ENCODE peak calls at places on chromosomes 5 and 9, in seven cellular contexts. L is PC-3, B is HCT116, M is IMR-90, R is PC-9, C is Karpas-422, H is OCI-LY7. E is an unnamed sample.

GRCh38 chr9:99725852-99726251 is 95.8 kb upstream of the NR4A3 start:
- DNase-seq in H (no peak), C (no peak), L (no peak), M (no peak), B (no peak), R (no peak), E (no peak)

GRCh38 chr9:98538626-98539031 is 170.1 kb downstream of the GABBR2 start:
- DNase-seq in B (no peak), L (peak; percentile 7), C (no peak), M (peak; percentile 25), R (peak; percentile 65), H (no peak), E (peak; percentile 73)

GRCh38 chr5:33205727-33206410 is 234.9 kb upstream of the TARS1 start:
- DNase-seq in L (no peak), C (no peak), H (no peak), R (no peak), B (no peak), M (no peak), E (no peak)

GRCh38 chr9:104885818-104886709 is 41.9 kb downstream of the ABCA1 start:
- DNase-seq in M (no peak), R (no peak), H (no peak), B (no peak), L (no peak), C (no peak), E (no peak)

GRCh38 chr9:132190966-132191365 is 29.1 kb downstream of the NTNG2 start:
- DNase-seq in H (no peak), C (no peak), R (no peak), B (no peak), M (no peak), L (no peak), E (no peak)

GRCh38 chr5:141330299-141331080 is at the start of gene PCDHGA1:
- DNase-seq in R (no peak), C (peak; percentile 89), H (peak; percentile 65), L (peak; percentile 26), M (peak; percentile 75), B (no peak), E (peak; percentile 40)

GRCh38 chr5:157548513-157549282 is 26.9 kb downstream of the ADAM19 start:
- DNase-seq in H (no peak), R (peak; percentile 87), L (peak; percentile 81), M (peak; percentile 90), C (no peak), B (no peak), E (peak; percentile 94)

GRCh38 chr9:98215821-98216220 is 23.4 kb upstream of the CORO2A start:
- DNase-seq in C (no peak), R (no peak), L (peak; percentile 17), B (no peak), H (peak; percentile 32), M (no peak), E (no peak)

GRCh38 chr5:158812381-158812780 is 287.3 kb downstream of the EBF1 start:
- DNase-seq in B (no peak), R (no peak), H (peak; percentile 99), C (peak; percentile 83), L (no peak), M (no peak), E (no peak)

GRCh38 chr5:151295138-151295537 is 8.4 kb downstream of the SLC36A3 start:
- DNase-seq in M (no peak), R (peak; percentile 48), H (no peak), B (no peak), C (no peak), L (peak; percentile 95), E (no peak)

GRCh38 chr5:100643473-100643872 is 108.3 kb downstream of the FAM174A start:
- DNase-seq in H (no peak), C (no peak), M (no peak), R (no peak), L (peak; percentile 36), B (no peak), E (peak; percentile 64)

GRCh38 chr5:146680846-146681585 is 165.0 kb upstream of the GPR151 start:
- DNase-seq in L (no peak), B (no peak), H (no peak), M (no peak), R (no peak), C (no peak), E (no peak)

GRCh38 chr9:126842977-126843799 is 17.3 kb upstream of the ZBTB34 start:
- DNase-seq in H (no peak), L (no peak), R (no peak), B (no peak), C (no peak), M (no peak), E (peak; percentile 47)

GRCh38 chr9:26145938-26146337 is 467.7 kb upstream of the TUSC1 start:
- DNase-seq in C (no peak), H (no peak), B (no peak), L (no peak), R (no peak), M (no peak), E (no peak)

GRCh38 chr9:87076825-87077224 is 129.5 kb upstream of the GAS1 start:
- DNase-seq in M (peak; percentile 17), L (no peak), C (no peak), H (no peak), R (no peak), B (no peak), E (no peak)

GRCh38 chr9:86470326-86470725 is 116.1 kb upstream of the TUT7 start:
- DNase-seq in R (no peak), H (no peak), L (no peak), C (no peak), M (peak; percentile 19), B (no peak), E (peak; percentile 60)

DNA sequence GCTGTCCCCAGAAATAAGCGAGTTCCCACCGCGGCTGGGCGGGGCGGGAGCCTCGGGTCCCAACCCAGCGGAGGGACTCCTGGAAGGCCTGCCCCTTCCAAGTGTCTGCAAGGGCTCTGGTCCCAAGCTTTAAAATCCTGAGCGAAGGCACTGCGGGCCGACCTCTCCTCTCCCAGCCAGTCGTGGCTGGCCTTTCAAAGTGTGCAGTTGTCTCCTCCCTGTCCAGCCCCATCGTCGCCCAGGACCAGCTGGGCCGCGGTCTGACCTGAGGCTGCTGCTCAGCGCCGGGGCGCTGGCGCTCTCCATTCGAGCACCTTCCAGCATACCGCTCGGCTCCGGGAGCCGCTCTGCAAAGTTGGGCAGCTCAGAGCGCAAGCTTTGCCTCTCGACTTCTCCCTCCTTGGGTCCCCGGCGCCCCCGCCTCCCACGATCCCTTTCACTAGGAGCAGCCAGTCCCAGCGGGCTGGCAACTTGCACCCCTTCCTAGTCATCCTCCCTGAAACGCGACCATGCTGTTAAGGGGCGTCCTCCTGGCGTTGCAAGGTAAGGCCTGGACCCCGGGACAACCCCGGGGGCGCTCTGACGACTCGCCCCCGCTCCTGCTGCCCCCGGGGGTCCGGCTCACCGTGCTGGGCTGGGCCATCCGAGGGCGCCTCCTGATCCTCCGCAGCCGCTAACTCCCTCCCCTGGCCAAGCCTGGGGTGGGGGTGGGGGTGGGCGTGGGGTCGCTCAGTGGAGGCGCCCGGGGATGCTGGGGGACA is at the start of gene MAMDC2:
- DNase-seq in H (no peak), R (no peak), C (no peak), B (no peak), L (no peak), M (peak; percentile 51), E (peak; percentile 59)
- H3K4me3 ChIP-seq in H (no peak within 1 kb of the TSS), R (peak within 1 kb of the TSS; percentile 66), C (no peak within 1 kb of the TSS), B (peak within 1 kb of the TSS; percentile 64), L (no peak within 1 kb of the TSS), M (peak within 1 kb of the TSS; percentile 57), E (peak within 1 kb of the TSS; percentile 54)

GRCh38 chr9:4662989-4663792 is 1.1 kb downstream of the PLPP6 start:
- DNase-seq in L (peak; percentile 29), R (peak; percentile 62), B (no peak), M (peak; percentile 47), C (no peak), H (no peak), E (no peak)

GRCh38 chr9:4667681-4668080 is 1.4 kb upstream of the SPATA6L start:
- DNase-seq in M (no peak), L (no peak), H (peak; percentile 32), R (no peak), C (no peak), B (no peak), E (no peak)

GRCh38 chr9:4663956-4664355 is 1.9 kb downstream of the PLPP6 start:
- DNase-seq in B (no peak), M (no peak), H (no peak), L (no peak), C (no peak), R (no peak), E (no peak)

GRCh38 chr9:4666042-4666699 is at the start of gene SPATA6L:
- DNase-seq in R (no peak), M (peak; percentile 45), H (no peak), L (peak; percentile 44), C (no peak), B (no peak), E (peak; percentile 63)

GRCh38 chr9:4665357-4665756 is 923 bp downstream of the SPATA6L start:
- DNase-seq in C (no peak), B (no peak), R (peak; percentile 39), L (no peak), M (peak; percentile 45), H (no peak), E (peak; percentile 46)
- H2AFZ ChIP-seq in C (no peak overlapping the region), B (no peak overlapping the region), R (no peak overlapping the region), L (peak overlapping the region; percentile 93), M (no peak overlapping the region), H (no peak overlapping the region), E (no peak overlapping the region)

GRCh38 chr5:111447822-111448221 is 64.5 kb downstream of the STARD4 start:
- DNase-seq in H (no peak), B (no peak), C (no peak), L (no peak), R (no peak), M (no peak), E (no peak)

GRCh38 chr5:111447099-111447498 is 65.2 kb downstream of the STARD4 start:
- DNase-seq in R (no peak), B (no peak), H (no peak), L (no peak), C (no peak), M (peak; percentile 51), E (peak; percentile 38)
- H3K4me3 ChIP-seq in R (no peak overlapping the region), B (no peak overlapping the region), H (no peak overlapping the region), L (no peak overlapping the region), C (no peak overlapping the region), M (no peak overlapping the region), E (no peak overlapping the region)

GRCh38 chr5:58150936-58151335 is 308.9 kb downstream of the PLK2 start:
- DNase-seq in H (no peak), C (no peak), L (no peak), M (no peak), R (no peak), B (no peak), E (no peak)

GRCh38 chr5:58149750-58150149 is 310.1 kb downstream of the PLK2 start:
- DNase-seq in R (no peak), C (no peak), M (no peak), L (peak; percentile 16), H (no peak), B (no peak), E (no peak)

GRCh38 chr5:58145397-58145796 is 314.5 kb downstream of the PLK2 start:
- DNase-seq in B (no peak), C (no peak), M (no peak), L (no peak), H (no peak), R (no peak), E (no peak)

GRCh38 chr5:58149345-58149744 is 310.5 kb downstream of the PLK2 start:
- DNase-seq in M (peak; percentile 24), C (no peak), L (peak; percentile 48), R (no peak), B (no peak), H (no peak), E (peak; percentile 55)

DNA sequence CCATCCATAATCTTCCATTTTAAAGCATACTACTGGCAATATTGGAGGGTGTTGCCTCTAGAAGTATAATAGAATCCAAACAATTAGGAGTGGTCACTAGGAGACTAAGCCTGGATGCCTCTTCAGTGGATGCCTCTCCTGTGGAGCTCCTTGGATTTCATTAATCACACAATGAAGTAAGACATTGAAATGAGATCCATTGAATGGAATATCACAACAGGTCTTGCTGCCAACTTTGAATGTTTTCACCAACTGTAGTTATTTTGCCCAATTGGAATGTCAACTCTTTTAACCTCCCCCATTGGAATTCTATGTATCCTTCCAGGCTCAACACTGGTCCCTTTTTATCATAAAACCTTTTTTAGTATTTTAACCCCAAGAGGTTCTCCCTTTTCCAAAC is 311.5 kb downstream of the PLK2 start:
- DNase-seq in H (no peak), M (no peak), B (no peak), L (no peak), R (no peak), C (no peak), E (no peak)
- H2AFZ ChIP-seq in H (no peak overlapping the region), M (no peak overlapping the region), B (no peak overlapping the region), L (no peak overlapping the region), R (no peak overlapping the region), C (no peak overlapping the region), E (no peak overlapping the region)

E was measured in fibroblast of lung.